ENCODE peak calls at places on chromosomes 3 and 15, in nine cellular contexts. One of them, this sample, is unnamed.

GRCh38 chr3:125098929-125099328 is 43.1 kb upstream of the HEG1 start:
- DNase-seq in RPMI8226: no peak
- DNase-seq in upper lobe of right lung: no peak
- DNase-seq in iPS DF 6.9: no peak
- DNase-seq in stimulated activated CD4-positive, alpha-beta T cell treated with anti-CD3 and anti-CD28 coated beads, TNF-alpha, amount 100 ng/mL, for 4 hours: no peak
- DNase-seq in NCI-H1092: no peak
- DNase-seq in NAMALWA: no peak
- DNase-seq in activated naive CD4-positive, alpha-beta T cell treated with anti-CD3 and anti-CD28 coated beads, Interleukin-2, amount 50 U/mL, for 72 hours: no peak
- DNase-seq in activated CD4-positive, alpha-beta T cell treated with anti-CD3 and anti-CD28 coated beads, Interleukin-2, amount 50 U/mL, for 1 hour: no peak
- DNase-seq in this sample: peak

GRCh38 chr3:178618197-178618596 is 82.0 kb downstream of the KCNMB2 start:
- DNase-seq in RPMI8226: no peak
- DNase-seq in upper lobe of right lung: no peak
- DNase-seq in iPS DF 6.9: no peak
- DNase-seq in stimulated activated CD4-positive, alpha-beta T cell treated with anti-CD3 and anti-CD28 coated beads, TNF-alpha, amount 100 ng/mL, for 4 hours: no peak
- DNase-seq in NCI-H1092: no peak
- DNase-seq in NAMALWA: no peak
- DNase-seq in activated naive CD4-positive, alpha-beta T cell treated with anti-CD3 and anti-CD28 coated beads, Interleukin-2, amount 50 U/mL, for 72 hours: no peak
- DNase-seq in activated CD4-positive, alpha-beta T cell treated with anti-CD3 and anti-CD28 coated beads, Interleukin-2, amount 50 U/mL, for 1 hour: no peak
- DNase-seq in this sample: no peak

GRCh38 chr3:60743631-60744164 is 507.6 kb downstream of the FHIT start:
- DNase-seq in RPMI8226: no peak
- DNase-seq in upper lobe of right lung: no peak
- DNase-seq in iPS DF 6.9: no peak
- DNase-seq in stimulated activated CD4-positive, alpha-beta T cell treated with anti-CD3 and anti-CD28 coated beads, TNF-alpha, amount 100 ng/mL, for 4 hours: no peak
- DNase-seq in NCI-H1092: peak
- DNase-seq in NAMALWA: peak
- DNase-seq in activated naive CD4-positive, alpha-beta T cell treated with anti-CD3 and anti-CD28 coated beads, Interleukin-2, amount 50 U/mL, for 72 hours: no peak
- DNase-seq in activated CD4-positive, alpha-beta T cell treated with anti-CD3 and anti-CD28 coated beads, Interleukin-2, amount 50 U/mL, for 1 hour: no peak
- DNase-seq in this sample: no peak

GRCh38 chr3:148714521-148714920 is 16.8 kb downstream of the AGTR1 start:
- DNase-seq in RPMI8226: no peak
- DNase-seq in upper lobe of right lung: no peak
- DNase-seq in iPS DF 6.9: no peak
- DNase-seq in stimulated activated CD4-positive, alpha-beta T cell treated with anti-CD3 and anti-CD28 coated beads, TNF-alpha, amount 100 ng/mL, for 4 hours: no peak
- DNase-seq in NCI-H1092: no peak
- DNase-seq in NAMALWA: no peak
- DNase-seq in activated naive CD4-positive, alpha-beta T cell treated with anti-CD3 and anti-CD28 coated beads, Interleukin-2, amount 50 U/mL, for 72 hours: no peak
- DNase-seq in activated CD4-positive, alpha-beta T cell treated with anti-CD3 and anti-CD28 coated beads, Interleukin-2, amount 50 U/mL, for 1 hour: no peak
- DNase-seq in this sample: no peak

GRCh38 chr3:14289590-14290453 is 111.2 kb downstream of the LSM3 start:
- DNase-seq in RPMI8226: peak
- DNase-seq in upper lobe of right lung: no peak
- DNase-seq in iPS DF 6.9: no peak
- DNase-seq in stimulated activated CD4-positive, alpha-beta T cell treated with anti-CD3 and anti-CD28 coated beads, TNF-alpha, amount 100 ng/mL, for 4 hours: no peak
- DNase-seq in NCI-H1092: no peak
- DNase-seq in NAMALWA: no peak
- DNase-seq in activated naive CD4-positive, alpha-beta T cell treated with anti-CD3 and anti-CD28 coated beads, Interleukin-2, amount 50 U/mL, for 72 hours: no peak
- DNase-seq in activated CD4-positive, alpha-beta T cell treated with anti-CD3 and anti-CD28 coated beads, Interleukin-2, amount 50 U/mL, for 1 hour: no peak
- DNase-seq in this sample: no peak

GRCh38 chr3:30469125-30469524 is 137.3 kb upstream of the TGFBR2 start:
- DNase-seq in RPMI8226: no peak
- DNase-seq in upper lobe of right lung: no peak
- DNase-seq in iPS DF 6.9: no peak
- DNase-seq in stimulated activated CD4-positive, alpha-beta T cell treated with anti-CD3 and anti-CD28 coated beads, TNF-alpha, amount 100 ng/mL, for 4 hours: no peak
- DNase-seq in NCI-H1092: no peak
- DNase-seq in NAMALWA: no peak
- DNase-seq in activated naive CD4-positive, alpha-beta T cell treated with anti-CD3 and anti-CD28 coated beads, Interleukin-2, amount 50 U/mL, for 72 hours: no peak
- DNase-seq in activated CD4-positive, alpha-beta T cell treated with anti-CD3 and anti-CD28 coated beads, Interleukin-2, amount 50 U/mL, for 1 hour: no peak
- DNase-seq in this sample: no peak

GRCh38 chr3:178072931-178073330 is 463.3 kb upstream of the KCNMB2 start:
- DNase-seq in RPMI8226: no peak
- DNase-seq in upper lobe of right lung: no peak
- DNase-seq in iPS DF 6.9: no peak
- DNase-seq in stimulated activated CD4-positive, alpha-beta T cell treated with anti-CD3 and anti-CD28 coated beads, TNF-alpha, amount 100 ng/mL, for 4 hours: no peak
- DNase-seq in NCI-H1092: no peak
- DNase-seq in NAMALWA: no peak
- DNase-seq in activated naive CD4-positive, alpha-beta T cell treated with anti-CD3 and anti-CD28 coated beads, Interleukin-2, amount 50 U/mL, for 72 hours: no peak
- DNase-seq in activated CD4-positive, alpha-beta T cell treated with anti-CD3 and anti-CD28 coated beads, Interleukin-2, amount 50 U/mL, for 1 hour: no peak
- DNase-seq in this sample: no peak

GRCh38 chr15:64144565-64145281 is 6.8 kb upstream of the SNX22 start:
- DNase-seq in RPMI8226: no peak
- DNase-seq in upper lobe of right lung: peak
- DNase-seq in iPS DF 6.9: no peak
- DNase-seq in stimulated activated CD4-positive, alpha-beta T cell treated with anti-CD3 and anti-CD28 coated beads, TNF-alpha, amount 100 ng/mL, for 4 hours: no peak
- DNase-seq in NCI-H1092: no peak
- DNase-seq in NAMALWA: no peak
- DNase-seq in activated naive CD4-positive, alpha-beta T cell treated with anti-CD3 and anti-CD28 coated beads, Interleukin-2, amount 50 U/mL, for 72 hours: no peak
- DNase-seq in activated CD4-positive, alpha-beta T cell treated with anti-CD3 and anti-CD28 coated beads, Interleukin-2, amount 50 U/mL, for 1 hour: no peak
- DNase-seq in this sample: no peak

GRCh38 chr15:96047255-96047931 is 283.1 kb upstream of the NR2F2 start:
- DNase-seq in RPMI8226: no peak
- DNase-seq in upper lobe of right lung: no peak
- DNase-seq in iPS DF 6.9: no peak
- DNase-seq in stimulated activated CD4-positive, alpha-beta T cell treated with anti-CD3 and anti-CD28 coated beads, TNF-alpha, amount 100 ng/mL, for 4 hours: no peak
- DNase-seq in NCI-H1092: no peak
- DNase-seq in NAMALWA: no peak
- DNase-seq in activated naive CD4-positive, alpha-beta T cell treated with anti-CD3 and anti-CD28 coated beads, Interleukin-2, amount 50 U/mL, for 72 hours: no peak
- DNase-seq in activated CD4-positive, alpha-beta T cell treated with anti-CD3 and anti-CD28 coated beads, Interleukin-2, amount 50 U/mL, for 1 hour: no peak
- DNase-seq in this sample: no peak

GRCh38 chr3:180359381-180360279 is 242.3 kb upstream of the TTC14 start:
- DNase-seq in RPMI8226: no peak
- DNase-seq in upper lobe of right lung: no peak
- DNase-seq in iPS DF 6.9: no peak
- DNase-seq in stimulated activated CD4-positive, alpha-beta T cell treated with anti-CD3 and anti-CD28 coated beads, TNF-alpha, amount 100 ng/mL, for 4 hours: no peak
- DNase-seq in NCI-H1092: no peak
- DNase-seq in NAMALWA: no peak
- DNase-seq in activated naive CD4-positive, alpha-beta T cell treated with anti-CD3 and anti-CD28 coated beads, Interleukin-2, amount 50 U/mL, for 72 hours: no peak
- DNase-seq in activated CD4-positive, alpha-beta T cell treated with anti-CD3 and anti-CD28 coated beads, Interleukin-2, amount 50 U/mL, for 1 hour: no peak
- DNase-seq in this sample: no peak

GRCh38 chr3:157618075-157618760 is 115.0 kb upstream of the VEPH1 start:
- DNase-seq in RPMI8226: peak
- DNase-seq in upper lobe of right lung: no peak
- DNase-seq in iPS DF 6.9: no peak
- DNase-seq in stimulated activated CD4-positive, alpha-beta T cell treated with anti-CD3 and anti-CD28 coated beads, TNF-alpha, amount 100 ng/mL, for 4 hours: no peak
- DNase-seq in NCI-H1092: peak
- DNase-seq in NAMALWA: peak
- DNase-seq in activated naive CD4-positive, alpha-beta T cell treated with anti-CD3 and anti-CD28 coated beads, Interleukin-2, amount 50 U/mL, for 72 hours: no peak
- DNase-seq in activated CD4-positive, alpha-beta T cell treated with anti-CD3 and anti-CD28 coated beads, Interleukin-2, amount 50 U/mL, for 1 hour: no peak
- DNase-seq in this sample: no peak

GRCh38 chr3:11236588-11237461 is 35.4 kb upstream of the ATG7 start:
- DNase-seq in RPMI8226: peak
- DNase-seq in upper lobe of right lung: peak
- DNase-seq in iPS DF 6.9: peak
- DNase-seq in stimulated activated CD4-positive, alpha-beta T cell treated with anti-CD3 and anti-CD28 coated beads, TNF-alpha, amount 100 ng/mL, for 4 hours: peak
- DNase-seq in NCI-H1092: peak
- DNase-seq in NAMALWA: peak
- DNase-seq in activated naive CD4-positive, alpha-beta T cell treated with anti-CD3 and anti-CD28 coated beads, Interleukin-2, amount 50 U/mL, for 72 hours: peak
- DNase-seq in activated CD4-positive, alpha-beta T cell treated with anti-CD3 and anti-CD28 coated beads, Interleukin-2, amount 50 U/mL, for 1 hour: peak
- DNase-seq in this sample: peak

GRCh38 chr15:48796930-48797329 is 13.9 kb downstream of the CEP152 start:
- DNase-seq in RPMI8226: no peak
- DNase-seq in upper lobe of right lung: no peak
- DNase-seq in iPS DF 6.9: no peak
- DNase-seq in stimulated activated CD4-positive, alpha-beta T cell treated with anti-CD3 and anti-CD28 coated beads, TNF-alpha, amount 100 ng/mL, for 4 hours: no peak
- DNase-seq in NCI-H1092: no peak
- DNase-seq in NAMALWA: no peak
- DNase-seq in activated naive CD4-positive, alpha-beta T cell treated with anti-CD3 and anti-CD28 coated beads, Interleukin-2, amount 50 U/mL, for 72 hours: no peak
- DNase-seq in activated CD4-positive, alpha-beta T cell treated with anti-CD3 and anti-CD28 coated beads, Interleukin-2, amount 50 U/mL, for 1 hour: no peak
- DNase-seq in this sample: no peak

GRCh38 chr3:38085943-38086324 is 46.9 kb downstream of the DLEC1 start:
- DNase-seq in RPMI8226: no peak
- DNase-seq in upper lobe of right lung: no peak
- DNase-seq in iPS DF 6.9: no peak
- DNase-seq in stimulated activated CD4-positive, alpha-beta T cell treated with anti-CD3 and anti-CD28 coated beads, TNF-alpha, amount 100 ng/mL, for 4 hours: no peak
- DNase-seq in NCI-H1092: no peak
- DNase-seq in NAMALWA: no peak
- DNase-seq in activated naive CD4-positive, alpha-beta T cell treated with anti-CD3 and anti-CD28 coated beads, Interleukin-2, amount 50 U/mL, for 72 hours: no peak
- DNase-seq in activated CD4-positive, alpha-beta T cell treated with anti-CD3 and anti-CD28 coated beads, Interleukin-2, amount 50 U/mL, for 1 hour: no peak
- DNase-seq in this sample: no peak

GRCh38 chr3:61009025-61009424 is 242.2 kb downstream of the FHIT start:
- DNase-seq in RPMI8226: no peak
- DNase-seq in upper lobe of right lung: no peak
- DNase-seq in iPS DF 6.9: no peak
- DNase-seq in stimulated activated CD4-positive, alpha-beta T cell treated with anti-CD3 and anti-CD28 coated beads, TNF-alpha, amount 100 ng/mL, for 4 hours: no peak
- DNase-seq in NCI-H1092: no peak
- DNase-seq in NAMALWA: no peak
- DNase-seq in activated naive CD4-positive, alpha-beta T cell treated with anti-CD3 and anti-CD28 coated beads, Interleukin-2, amount 50 U/mL, for 72 hours: no peak
- DNase-seq in activated CD4-positive, alpha-beta T cell treated with anti-CD3 and anti-CD28 coated beads, Interleukin-2, amount 50 U/mL, for 1 hour: no peak
- DNase-seq in this sample: no peak

GRCh38 chr3:181739628-181740027 is 27.9 kb downstream of the SOX2 start:
- DNase-seq in RPMI8226: no peak
- DNase-seq in upper lobe of right lung: no peak
- DNase-seq in iPS DF 6.9: no peak
- DNase-seq in stimulated activated CD4-positive, alpha-beta T cell treated with anti-CD3 and anti-CD28 coated beads, TNF-alpha, amount 100 ng/mL, for 4 hours: no peak
- DNase-seq in NCI-H1092: no peak
- DNase-seq in NAMALWA: no peak
- DNase-seq in activated naive CD4-positive, alpha-beta T cell treated with anti-CD3 and anti-CD28 coated beads, Interleukin-2, amount 50 U/mL, for 72 hours: no peak
- DNase-seq in activated CD4-positive, alpha-beta T cell treated with anti-CD3 and anti-CD28 coated beads, Interleukin-2, amount 50 U/mL, for 1 hour: no peak
- DNase-seq in this sample: no peak

GRCh38 chr3:124845406-124845805 is 41.8 kb downstream of the ITGB5 start:
- DNase-seq in RPMI8226: no peak
- DNase-seq in upper lobe of right lung: no peak
- DNase-seq in iPS DF 6.9: no peak
- DNase-seq in stimulated activated CD4-positive, alpha-beta T cell treated with anti-CD3 and anti-CD28 coated beads, TNF-alpha, amount 100 ng/mL, for 4 hours: no peak
- DNase-seq in NCI-H1092: no peak
- DNase-seq in NAMALWA: no peak
- DNase-seq in activated naive CD4-positive, alpha-beta T cell treated with anti-CD3 and anti-CD28 coated beads, Interleukin-2, amount 50 U/mL, for 72 hours: no peak
- DNase-seq in activated CD4-positive, alpha-beta T cell treated with anti-CD3 and anti-CD28 coated beads, Interleukin-2, amount 50 U/mL, for 1 hour: no peak
- DNase-seq in this sample: no peak

GRCh38 chr3:126926684-126927404 is 56.1 kb upstream of the PLXNA1 start:
- DNase-seq in RPMI8226: no peak
- DNase-seq in upper lobe of right lung: no peak
- DNase-seq in iPS DF 6.9: no peak
- DNase-seq in stimulated activated CD4-positive, alpha-beta T cell treated with anti-CD3 and anti-CD28 coated beads, TNF-alpha, amount 100 ng/mL, for 4 hours: no peak
- DNase-seq in NCI-H1092: no peak
- DNase-seq in NAMALWA: no peak
- DNase-seq in activated naive CD4-positive, alpha-beta T cell treated with anti-CD3 and anti-CD28 coated beads, Interleukin-2, amount 50 U/mL, for 72 hours: no peak
- DNase-seq in activated CD4-positive, alpha-beta T cell treated with anti-CD3 and anti-CD28 coated beads, Interleukin-2, amount 50 U/mL, for 1 hour: no peak
- DNase-seq in this sample: no peak

GRCh38 chr3:133445111-133445510 is 45.3 kb downstream of the BFSP2 start:
- DNase-seq in RPMI8226: peak
- DNase-seq in upper lobe of right lung: no peak
- DNase-seq in iPS DF 6.9: no peak
- DNase-seq in stimulated activated CD4-positive, alpha-beta T cell treated with anti-CD3 and anti-CD28 coated beads, TNF-alpha, amount 100 ng/mL, for 4 hours: no peak
- DNase-seq in NCI-H1092: no peak
- DNase-seq in NAMALWA: peak
- DNase-seq in activated naive CD4-positive, alpha-beta T cell treated with anti-CD3 and anti-CD28 coated beads, Interleukin-2, amount 50 U/mL, for 72 hours: no peak
- DNase-seq in activated CD4-positive, alpha-beta T cell treated with anti-CD3 and anti-CD28 coated beads, Interleukin-2, amount 50 U/mL, for 1 hour: no peak
- DNase-seq in this sample: no peak

GRCh38 chr3:36945326-36945980 is 599 bp upstream of the TRANK1 start:
- DNase-seq in RPMI8226: no peak
- DNase-seq in upper lobe of right lung: no peak
- DNase-seq in iPS DF 6.9: no peak
- DNase-seq in stimulated activated CD4-positive, alpha-beta T cell treated with anti-CD3 and anti-CD28 coated beads, TNF-alpha, amount 100 ng/mL, for 4 hours: no peak
- DNase-seq in NCI-H1092: no peak
- DNase-seq in NAMALWA: no peak
- DNase-seq in activated naive CD4-positive, alpha-beta T cell treated with anti-CD3 and anti-CD28 coated beads, Interleukin-2, amount 50 U/mL, for 72 hours: no peak
- DNase-seq in activated CD4-positive, alpha-beta T cell treated with anti-CD3 and anti-CD28 coated beads, Interleukin-2, amount 50 U/mL, for 1 hour: no peak
- DNase-seq in this sample: no peak